ENCODE peak calls at places on chromosome 20, in five cellular contexts. One of them, this sample, is unnamed.
A peak's percentile ranks its signal among the peaks of the same experiment; 100 is the strongest.

GRCh38 chr20:31968299-31969126 is 562 bp downstream of the XKR7 start:
- DNase-seq in GM12878: no peak
- DNase-seq in HepG2: peak; percentile 64
- DNase-seq in K562: peak; percentile 96
- DNase-seq in H1: peak; percentile 77
- DNase-seq in this sample: no peak

GRCh38 chr20:29300579-29301551 is 1956.6 kb upstream of the DEFB115 start:
- DNase-seq in HepG2: no peak
- DNase-seq in GM12878: no peak
- DNase-seq in H1: no peak
- DNase-seq in K562: no peak
- DNase-seq in this sample: no peak

GRCh38 chr20:39775110-39775509 is 813.0 kb downstream of the DHX35 start:
- DNase-seq in H1: no peak
- DNase-seq in K562: no peak
- DNase-seq in HepG2: no peak
- DNase-seq in GM12878: no peak
- DNase-seq in this sample: no peak

GRCh38 chr20:13180986-13181889 is 39.8 kb upstream of the ISM1 start:
- DNase-seq in HepG2: no peak
- DNase-seq in K562: no peak
- DNase-seq in H1: no peak
- DNase-seq in GM12878: no peak
- DNase-seq in this sample: no peak

GRCh38 chr20:46622125-46622524 is 29.1 kb downstream of the SLC13A3 start:
- DNase-seq in H1: no peak
- DNase-seq in GM12878: no peak
- DNase-seq in HepG2: no peak
- DNase-seq in K562: no peak
- DNase-seq in this sample: no peak

GRCh38 chr20:12592756-12593155 is 416.0 kb upstream of the SPTLC3 start:
- DNase-seq in HepG2: no peak
- DNase-seq in K562: no peak
- DNase-seq in GM12878: no peak
- DNase-seq in H1: no peak
- DNase-seq in this sample: no peak

GRCh38 chr20:17883592-17884317 is 84.8 kb downstream of the SNX5 start:
- DNase-seq in H1: no peak
- DNase-seq in K562: no peak
- DNase-seq in GM12878: no peak
- DNase-seq in HepG2: no peak
- DNase-seq in this sample: no peak

GRCh38 chr20:46894579-46894958 is at the start of gene EYA2:
- DNase-seq in GM12878: no peak
- DNase-seq in HepG2: no peak
- DNase-seq in H1: no peak
- DNase-seq in K562: no peak
- DNase-seq in this sample: no peak

GRCh38 chr20:50288128-50288623 is 97.5 kb downstream of the CEBPB start:
- DNase-seq in HepG2: no peak
- DNase-seq in K562: no peak
- DNase-seq in GM12878: no peak
- DNase-seq in H1: no peak
- DNase-seq in this sample: no peak

GRCh38 chr20:18223399-18223798 is 64.9 kb upstream of the ZNF133 start:
- DNase-seq in H1: no peak
- DNase-seq in GM12878: no peak
- DNase-seq in K562: no peak
- DNase-seq in HepG2: no peak
- DNase-seq in this sample: no peak

GRCh38 chr20:33125983-33126382 is 42.0 kb upstream of the BPIFA2 start:
- DNase-seq in K562: no peak
- DNase-seq in H1: no peak
- DNase-seq in HepG2: peak; percentile 45
- DNase-seq in GM12878: no peak
- DNase-seq in this sample: no peak

GRCh38 chr20:49345538-49345937 is 67.7 kb upstream of the ZNFX1 start:
- DNase-seq in HepG2: no peak
- DNase-seq in H1: no peak
- DNase-seq in GM12878: no peak
- DNase-seq in K562: no peak
- DNase-seq in this sample: no peak

GRCh38 chr20:46118481-46119020 is 437 bp downstream of the CD40 start:
- DNase-seq in HepG2: no peak
- DNase-seq in GM12878: no peak
- DNase-seq in H1: no peak
- DNase-seq in K562: no peak
- DNase-seq in this sample: no peak

GRCh38 chr20:60486345-60486744 is 528.1 kb downstream of the CDH26 start:
- DNase-seq in K562: no peak
- DNase-seq in H1: no peak
- DNase-seq in HepG2: no peak
- DNase-seq in GM12878: no peak
- DNase-seq in this sample: no peak

GRCh38 chr20:31966991-31967655 is 828 bp upstream of the XKR7 start:
- DNase-seq in GM12878: no peak
- DNase-seq in H1: no peak
- DNase-seq in K562: no peak
- DNase-seq in HepG2: no peak
- DNase-seq in this sample: no peak

GRCh38 chr20:48224531-48224930 is 439.2 kb upstream of the SULF2 start:
- DNase-seq in K562: no peak
- DNase-seq in GM12878: no peak
- DNase-seq in HepG2: no peak
- DNase-seq in H1: no peak
- DNase-seq in this sample: no peak

GRCh38 chr20:2290486-2290885 is 5.3 kb upstream of the TGM3 start:
- DNase-seq in H1: no peak
- DNase-seq in K562: no peak
- DNase-seq in GM12878: no peak
- DNase-seq in HepG2: no peak
- DNase-seq in this sample: no peak

GRCh38 chr20:1265226-1265915 is 723 bp upstream of the SNPH start:
- DNase-seq in HepG2: no peak
- DNase-seq in K562: peak; percentile 44
- DNase-seq in GM12878: no peak
- DNase-seq in H1: no peak
- DNase-seq in this sample: no peak

GRCh38 chr20:3857405-3857804 is 10.8 kb downstream of the MAVS start:
- DNase-seq in HepG2: no peak
- DNase-seq in H1: no peak
- DNase-seq in GM12878: no peak
- DNase-seq in K562: no peak
- DNase-seq in this sample: no peak

GRCh38 chr20:15895560-15896084 is 677.6 kb downstream of the KIF16B start:
- DNase-seq in K562: no peak
- DNase-seq in H1: no peak
- DNase-seq in GM12878: peak; percentile 48
- DNase-seq in HepG2: no peak
- DNase-seq in this sample: no peak

GRCh38 chr20:64166712-64167615 is 2.7 kb downstream of the MYT1 start:
- DNase-seq in GM12878: no peak
- DNase-seq in K562: no peak
- DNase-seq in HepG2: no peak
- DNase-seq in H1: no peak
- DNase-seq in this sample: no peak

GRCh38 chr20:64169089-64169560 is 4.9 kb downstream of the MYT1 start:
- DNase-seq in GM12878: no peak
- DNase-seq in H1: no peak
- DNase-seq in HepG2: no peak
- DNase-seq in K562: no peak
- DNase-seq in this sample: no peak

GRCh38 chr20:64165866-64166600 is 1.8 kb downstream of the MYT1 start:
- DNase-seq in K562: no peak
- DNase-seq in HepG2: no peak
- DNase-seq in H1: no peak
- DNase-seq in GM12878: no peak
- DNase-seq in this sample: no peak

GRCh38 chr20:64167676-64168075 is 3.4 kb downstream of the MYT1 start:
- DNase-seq in K562: no peak
- DNase-seq in HepG2: no peak
- DNase-seq in H1: no peak
- DNase-seq in GM12878: no peak
- DNase-seq in this sample: no peak

DNA sequence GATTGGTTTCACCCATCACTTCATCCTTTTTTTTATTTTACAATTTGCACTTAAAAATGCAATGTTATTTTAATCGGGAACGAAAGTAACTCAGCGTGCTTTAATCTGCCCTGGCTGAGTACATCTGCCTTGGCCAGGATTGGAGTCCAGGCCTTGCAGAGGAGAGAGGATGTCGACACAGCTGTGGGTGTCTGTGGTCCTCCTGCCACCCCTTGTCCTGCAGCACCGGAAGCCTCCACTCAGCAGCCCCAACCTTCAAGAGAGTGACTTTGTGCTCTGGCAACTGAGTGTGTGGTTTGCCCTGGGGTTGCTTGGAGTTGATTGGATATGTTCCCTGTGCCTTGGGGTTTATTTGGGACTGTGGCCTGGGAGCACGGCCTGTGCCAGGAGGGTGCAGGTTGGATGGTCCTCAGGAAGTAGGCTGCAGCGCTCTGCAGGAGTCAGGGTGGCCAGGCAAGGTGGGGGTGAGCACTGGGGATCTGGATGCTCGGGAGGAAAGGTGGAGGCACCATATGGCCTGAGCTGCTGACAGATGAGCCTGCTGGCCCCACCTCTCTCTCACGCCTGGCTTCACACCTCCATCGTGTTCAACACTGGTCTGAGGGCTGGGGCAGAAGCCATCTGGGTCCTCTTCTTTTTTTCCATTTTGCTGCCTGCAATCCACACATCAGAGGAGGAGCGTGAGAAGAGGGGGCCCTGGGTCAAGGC is 4.3 kb downstream of the MYT1 start:
- DNase-seq in HepG2: no peak
- DNase-seq in GM12878: no peak
- DNase-seq in K562: no peak
- DNase-seq in H1: no peak
- DNase-seq in this sample: no peak
- H3K4me3 ChIP-seq in HepG2: no peak overlapping the region
- H3K4me3 ChIP-seq in GM12878: no peak overlapping the region
- H3K4me3 ChIP-seq in K562: no peak overlapping the region
- H3K4me3 ChIP-seq in H1: no peak overlapping the region
- H3K4me3 ChIP-seq in this sample: no peak overlapping the region

DNA sequence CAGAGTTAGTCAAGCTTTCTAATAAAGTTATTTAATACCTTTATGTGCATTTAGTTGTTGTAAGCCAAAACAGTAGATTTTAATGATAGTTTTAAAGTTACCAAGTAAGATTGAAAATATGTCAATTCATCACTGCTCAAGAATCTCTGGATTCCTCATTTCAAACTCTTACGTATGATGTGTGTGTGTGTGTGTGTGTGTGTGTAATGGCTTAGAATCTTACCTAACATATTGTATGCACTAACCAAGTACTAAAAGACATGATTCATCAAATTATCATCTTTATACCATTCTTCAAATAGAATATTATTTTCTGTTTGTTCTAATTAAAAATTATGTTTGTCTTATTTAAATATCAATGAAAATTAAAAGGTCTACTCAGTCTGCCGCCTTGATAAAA is 41.5 kb upstream of the ZNF337 start:
- DNase-seq in H1: no peak
- DNase-seq in GM12878: no peak
- DNase-seq in K562: no peak
- DNase-seq in HepG2: no peak
- DNase-seq in this sample: no peak
- TF ChIP-seq SRF in H1: no peak
- TF ChIP-seq SRF in GM12878: no peak
- TF ChIP-seq SRF in K562: no peak
- TF ChIP-seq SRF in HepG2: no peak
- TF ChIP-seq SRF in this sample: no peak

GRCh38 chr20:62159835-62160234 is 16.3 kb downstream of the SS18L1 start:
- DNase-seq in GM12878: peak; percentile 50
- DNase-seq in H1: no peak
- DNase-seq in HepG2: no peak
- DNase-seq in K562: no peak
- DNase-seq in this sample: peak; percentile 86
- H3K4me3 ChIP-seq in GM12878: no peak overlapping the region
- H3K4me3 ChIP-seq in H1: no peak overlapping the region
- H3K4me3 ChIP-seq in HepG2: no peak overlapping the region
- H3K4me3 ChIP-seq in K562: no peak overlapping the region
- H3K4me3 ChIP-seq in this sample: peak overlapping the region; percentile 40

DNA sequence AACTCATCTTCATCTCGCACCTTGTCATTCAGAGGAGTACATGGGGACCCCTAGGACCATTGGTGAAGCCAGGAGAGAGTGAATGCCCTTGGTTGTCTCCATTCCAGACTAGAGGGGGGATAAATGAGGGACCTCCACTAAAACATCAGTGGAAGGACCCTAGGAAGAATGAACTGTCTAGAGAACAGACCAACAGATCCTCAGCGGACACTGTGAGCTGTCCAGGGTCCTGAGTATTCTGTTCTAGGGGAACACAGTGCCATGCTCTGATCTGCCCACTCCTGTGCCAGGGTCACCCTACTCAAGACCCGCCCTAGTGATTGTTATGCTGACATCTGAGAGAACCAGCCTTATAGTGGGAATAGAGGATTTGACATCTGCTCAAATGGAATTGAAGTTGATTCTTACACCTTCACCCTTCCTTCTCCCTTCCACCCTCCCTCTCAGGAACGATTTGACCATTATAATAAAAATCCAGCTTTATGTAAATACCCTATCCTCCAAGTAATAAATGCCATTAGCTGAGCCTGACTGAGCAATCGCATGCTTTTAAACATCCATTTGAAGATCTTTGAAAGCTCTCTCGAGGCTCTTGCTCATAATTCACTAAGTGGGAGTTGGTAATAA is 43.7 kb upstream of the SLC32A1 start:
- DNase-seq in HepG2: peak; percentile 45
- DNase-seq in GM12878: no peak
- DNase-seq in H1: no peak
- DNase-seq in K562: peak; percentile 37
- DNase-seq in this sample: no peak
- TF ChIP-seq SRF in HepG2: no peak
- TF ChIP-seq SRF in GM12878: no peak
- TF ChIP-seq SRF in H1: no peak
- TF ChIP-seq SRF in K562: no peak
- TF ChIP-seq SRF in this sample: no peak

DNA sequence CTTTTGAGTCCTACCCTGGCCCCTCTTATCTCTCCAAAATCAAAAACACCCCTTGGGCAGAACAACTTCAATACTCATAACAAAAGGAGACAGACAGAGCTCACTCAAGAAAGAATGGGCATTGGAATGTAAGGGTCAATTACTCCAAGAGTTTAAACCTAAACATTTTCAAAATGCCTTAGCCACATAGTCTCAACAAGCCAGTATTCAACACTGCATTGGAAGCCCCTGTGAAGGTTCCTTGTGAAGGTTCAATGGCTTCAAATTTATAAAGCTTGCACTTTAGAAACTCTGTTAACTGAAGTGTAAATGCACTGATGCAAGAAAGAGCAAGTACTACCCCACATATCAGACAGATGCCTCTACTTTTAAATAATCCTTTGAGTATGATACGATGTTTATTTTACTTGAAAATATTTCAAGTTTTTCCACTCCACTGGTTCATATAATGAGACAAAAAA is 139.1 kb upstream of the LAMP5 start:
- DNase-seq in H1: no peak
- DNase-seq in GM12878: no peak
- DNase-seq in K562: no peak
- DNase-seq in HepG2: no peak
- DNase-seq in this sample: no peak
- H3K4me3 ChIP-seq in H1: no peak overlapping the region
- H3K4me3 ChIP-seq in GM12878: no peak overlapping the region
- H3K4me3 ChIP-seq in K562: no peak overlapping the region
- H3K4me3 ChIP-seq in HepG2: no peak overlapping the region
- H3K4me3 ChIP-seq in this sample: no peak overlapping the region

GRCh38 chr20:54123587-54124180 is 50.1 kb downstream of the CYP24A1 start:
- DNase-seq in GM12878: no peak
- DNase-seq in HepG2: peak; percentile 100
- DNase-seq in H1: peak; percentile 79
- DNase-seq in K562: no peak
- DNase-seq in this sample: peak; percentile 100
- TF ChIP-seq SRF in GM12878: no peak
- TF ChIP-seq SRF in HepG2: no peak
- TF ChIP-seq SRF in H1: no peak
- TF ChIP-seq SRF in K562: no peak
- TF ChIP-seq SRF in this sample: peak; percentile 83